ENCODE peak calls at places on chromosomes 13 and 19, in eight cellular contexts. Y is AG09309, L is A549, V is GM13977, P is cardiac fibroblast, I is dorsolateral prefrontal cortex, Q is tibial artery, A is pancreas. J is an unnamed sample.

GRCh38 chr13:40164137-40164536 is 502.3 kb downstream of the FOXO1 start:
- DNase-seq in Y (no peak), L (peak; percentile 22), V (no peak), P (peak; percentile 36), I (no peak), Q (peak; percentile 39), A (no peak), J (no peak)

GRCh38 chr13:89281331-89281730 is 1610.2 kb downstream of the SLITRK5 start:
- DNase-seq in Y (no peak), L (no peak), V (no peak), P (no peak), I (no peak), Q (no peak), A (no peak), J (no peak)

GRCh38 chr13:80586356-80586755 is 245.4 kb upstream of the SPRY2 start:
- DNase-seq in Y (no peak), L (no peak), V (no peak), P (peak; percentile 47), I (no peak), Q (no peak), A (no peak), J (no peak)

GRCh38 chr13:19862511-19863313 is 737 bp downstream of the ZMYM5 start:
- DNase-seq in Y (no peak), L (peak; percentile 27), V (peak; percentile 52), P (peak; percentile 25), I (no peak), Q (peak; percentile 27), A (peak; percentile 72), J (no peak)

GRCh38 chr13:41017153-41017552 is 2.0 kb downstream of the ELF1 start:
- DNase-seq in Y (no peak), L (peak; percentile 41), V (no peak), P (no peak), I (no peak), Q (peak; percentile 34), A (no peak), J (no peak)

GRCh38 chr19:15282311-15282705 is 50.0 kb downstream of the BRD4 start:
- DNase-seq in Y (no peak), L (no peak), V (no peak), P (no peak), I (no peak), Q (no peak), A (no peak), J (no peak)

GRCh38 chr13:42548731-42549554 is 25.0 kb upstream of the TNFSF11 start:
- DNase-seq in Y (no peak), L (no peak), V (peak; percentile 77), P (peak; percentile 47), I (no peak), Q (no peak), A (no peak), J (peak; percentile 44)

GRCh38 chr19:14561249-14561648 is 10.6 kb downstream of the NDUFB7 start:
- DNase-seq in Y (no peak), L (no peak), V (no peak), P (no peak), I (no peak), Q (no peak), A (no peak), J (no peak)

GRCh38 chr13:34867590-34867989 is 74.5 kb upstream of the NBEA start:
- DNase-seq in Y (peak; percentile 17), L (peak; percentile 15), V (no peak), P (peak; percentile 16), I (no peak), Q (no peak), A (no peak), J (no peak)

GRCh38 chr13:59834801-59835200 is 328.9 kb downstream of the DIAPH3 start:
- DNase-seq in Y (peak; percentile 24), L (no peak), V (no peak), P (peak; percentile 10), I (no peak), Q (no peak), A (no peak), J (no peak)

GRCh38 chr13:97141564-97142005 is 80.5 kb upstream of the MBNL2 start:
- DNase-seq in Y (peak; percentile 38), L (peak; percentile 89), V (peak; percentile 8), P (peak; percentile 79), I (peak; percentile 61), Q (peak; percentile 34), A (no peak), J (peak; percentile 11)
- TF ChIP-seq CTCF in Y (no peak), L (no peak), V (no peak), P (no peak), I (no peak), Q (no peak), A (no peak), J (no peak)

GRCh38 chr19:12875086-12875485 is 6.2 kb downstream of the DNASE2 start:
- DNase-seq in Y (no peak), L (no peak), V (no peak), P (no peak), I (no peak), Q (no peak), A (no peak), J (no peak)

GRCh38 chr19:12871681-12872080 is 9.6 kb downstream of the DNASE2 start:
- DNase-seq in Y (no peak), L (no peak), V (no peak), P (no peak), I (no peak), Q (no peak), A (no peak), J (no peak)

GRCh38 chr19:12873891-12874745 is 7.1 kb downstream of the DNASE2 start:
- DNase-seq in Y (no peak), L (no peak), V (no peak), P (no peak), I (no peak), Q (no peak), A (no peak), J (no peak)

GRCh38 chr19:12872255-12872654 is 9.0 kb downstream of the DNASE2 start:
- DNase-seq in Y (no peak), L (no peak), V (no peak), P (no peak), I (no peak), Q (no peak), A (no peak), J (no peak)

GRCh38 chr19:12872941-12873890 is 8.0 kb downstream of the DNASE2 start:
- DNase-seq in Y (no peak), L (peak; percentile 64), V (peak; percentile 64), P (peak; percentile 75), I (no peak), Q (peak; percentile 36), A (no peak), J (peak; percentile 41)
- TF ChIP-seq CTCF in Y (no peak), L (no peak), V (no peak), P (no peak), I (no peak), Q (no peak), A (no peak), J (no peak)

DNA sequence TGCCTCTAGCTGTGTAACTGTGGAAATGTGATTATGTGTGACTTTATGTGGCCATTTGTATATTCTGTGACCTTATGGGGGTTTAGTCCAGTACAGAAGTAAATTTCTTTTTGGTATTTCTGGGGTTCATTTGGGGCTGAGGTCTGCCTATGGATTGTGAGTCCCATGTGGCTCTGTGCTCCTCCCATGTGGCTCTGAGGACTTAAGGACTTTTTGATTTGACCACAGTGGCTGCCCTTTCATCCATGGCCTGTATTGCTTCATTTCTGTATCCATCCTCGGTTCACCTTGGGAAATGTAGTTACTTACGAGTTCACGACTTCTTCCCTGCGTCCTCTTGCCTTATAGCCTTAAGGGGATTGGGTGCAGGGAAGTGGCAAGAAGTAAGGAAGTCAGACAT is 1.0 kb downstream of the ZNF420 start:
- DNase-seq in Y (no peak), L (peak; percentile 19), V (no peak), P (no peak), I (no peak), Q (no peak), A (no peak), J (no peak)
- TF ChIP-seq CTCF in Y (no peak), L (no peak), V (no peak), P (no peak), I (no peak), Q (no peak), A (no peak), J (no peak)

GRCh38 chr19:12864721-12865715 is 16.2 kb downstream of the DNASE2 start:
- DNase-seq in Y (no peak), L (no peak), V (no peak), P (no peak), I (no peak), Q (no peak), A (no peak), J (no peak)
- TF ChIP-seq CTCF in Y (no peak), L (no peak), V (no peak), P (no peak), I (no peak), Q (no peak), A (no peak), J (no peak)

GRCh38 chr13:31903072-31903815 is 128.3 kb upstream of the FRY start:
- DNase-seq in Y (no peak), L (no peak), V (no peak), P (no peak), I (no peak), Q (no peak), A (no peak), J (no peak)
- TF ChIP-seq CTCF in Y (no peak), L (no peak), V (no peak), P (no peak), I (no peak), Q (no peak), A (no peak), J (no peak)

GRCh38 chr19:4633140-4633967 is 6.0 kb upstream of the TNFAIP8L1 start:
- DNase-seq in Y (no peak), L (peak; percentile 82), V (peak; percentile 71), P (peak; percentile 82), I (no peak), Q (peak; percentile 42), A (peak; percentile 62), J (peak; percentile 70)
- TF ChIP-seq CTCF in Y (peak; percentile 86), L (peak; percentile 76), V (peak; percentile 84), P (peak; percentile 98), I (peak; percentile 60), Q (peak; percentile 49), A (peak; percentile 33), J (peak; percentile 76)

GRCh38 chr19:9673912-9674668 is 810 bp downstream of the ZNF562 start:
- DNase-seq in Y (no peak), L (peak; percentile 27), V (no peak), P (peak; percentile 6), I (no peak), Q (no peak), A (no peak), J (no peak)

GRCh38 chr19:9667898-9668297 is 7.0 kb downstream of the ZNF562 start:
- DNase-seq in Y (no peak), L (no peak), V (no peak), P (no peak), I (no peak), Q (no peak), A (no peak), J (no peak)

GRCh38 chr19:9671654-9672053 is 3.2 kb downstream of the ZNF562 start:
- DNase-seq in Y (no peak), L (no peak), V (no peak), P (no peak), I (no peak), Q (no peak), A (no peak), J (no peak)

GRCh38 chr19:9672893-9673292 is 2.0 kb downstream of the ZNF562 start:
- DNase-seq in Y (no peak), L (no peak), V (no peak), P (no peak), I (no peak), Q (no peak), A (no peak), J (no peak)

DNA sequence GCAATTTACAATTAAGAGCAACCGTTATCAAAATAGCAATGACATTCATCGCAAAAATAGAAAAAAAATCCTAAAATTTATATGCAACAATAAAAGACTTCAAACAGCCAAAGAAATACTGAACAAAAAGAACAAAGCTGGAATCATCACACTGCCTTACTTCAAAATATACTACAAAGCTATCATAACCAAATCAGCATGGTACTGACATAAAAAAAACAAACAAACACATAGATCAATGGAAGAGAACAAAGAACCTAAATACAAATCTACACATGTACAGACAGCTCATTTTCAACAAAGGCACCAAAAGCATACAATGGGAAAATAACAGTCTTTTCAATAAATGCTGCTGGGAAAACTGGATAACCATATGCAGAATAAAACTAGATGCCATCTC is 6.4 kb downstream of the ZNF562 start:
- DNase-seq in Y (no peak), L (no peak), V (no peak), P (no peak), I (no peak), Q (no peak), A (no peak), J (no peak)
- TF ChIP-seq CTCF in Y (no peak), L (no peak), V (no peak), P (no peak), I (no peak), Q (no peak), A (no peak), J (no peak)